ENCODE peak calls at places on chromosomes 2 and 18, in eight cellular contexts. W, Q, V, Z, E, H, L and T are unnamed samples.
A peak's percentile ranks its signal among the peaks of the same experiment; 100 is the strongest.

GRCh38 chr2:205161156-205161555 is 521.1 kb upstream of the NRP2 start:
- DNase-seq in H (no peak), V (no peak), E (no peak), Q (no peak), L (no peak), Z (no peak), W (no peak), T (no peak)

GRCh38 chr18:57806891-57807280 is 3.8 kb upstream of the ATP8B1 start:
- DNase-seq in V (peak; percentile 29), Z (no peak), E (peak; percentile 63), H (no peak), L (no peak), W (no peak), Q (no peak), T (no peak)

GRCh38 chr2:9690252-9690651 is 59.5 kb upstream of the YWHAQ start:
- DNase-seq in H (no peak), E (no peak), V (peak; percentile 55), Q (no peak), Z (no peak), L (no peak), W (no peak), T (no peak)

GRCh38 chr2:146579154-146579930 is 1265.5 kb upstream of the ACVR2A start:
- DNase-seq in V (no peak), Q (no peak), W (no peak), E (peak; percentile 42), Z (no peak), L (no peak), H (no peak), T (no peak)

GRCh38 chr2:173773076-173773475 is 192.1 kb downstream of the SP3 start:
- DNase-seq in L (no peak), V (no peak), Z (no peak), W (no peak), Q (no peak), H (no peak), E (no peak), T (no peak)

GRCh38 chr2:60706021-60706420 is 50.0 kb upstream of the PAPOLG start:
- DNase-seq in Z (no peak), L (no peak), V (no peak), H (no peak), W (no peak), E (no peak), Q (no peak), T (no peak)

GRCh38 chr2:43623052-43623451 is 14.0 kb upstream of the PLEKHH2 start:
- DNase-seq in H (peak; percentile 85), Z (no peak), E (no peak), Q (peak; percentile 56), W (peak; percentile 14), V (no peak), L (no peak), T (no peak)

GRCh38 chr2:135190799-135191198 is 138.7 kb downstream of the RAB3GAP1 start:
- DNase-seq in W (no peak), E (no peak), V (no peak), Q (no peak), H (no peak), L (no peak), Z (no peak), T (no peak)

GRCh38 chr2:179991344-179991743 is 15.8 kb downstream of the CWC22 start:
- DNase-seq in W (no peak), H (no peak), Q (no peak), Z (no peak), E (no peak), V (no peak), L (no peak), T (no peak)

GRCh38 chr2:202102425-202103005 is 29.5 kb downstream of the KIAA2012 start:
- DNase-seq in Z (no peak), L (no peak), E (no peak), H (no peak), W (no peak), V (no peak), Q (no peak), T (no peak)

GRCh38 chr2:17672583-17673317 is 80.9 kb downstream of the SMC6 start:
- DNase-seq in L (no peak), Z (no peak), W (no peak), H (no peak), E (peak; percentile 20), V (no peak), Q (no peak), T (no peak)

GRCh38 chr2:37414470-37414949 is 70.1 kb downstream of the QPCT start:
- DNase-seq in Z (peak; percentile 27), V (no peak), L (no peak), W (no peak), H (peak; percentile 74), Q (no peak), E (peak; percentile 68), T (no peak)

GRCh38 chr2:173151671-173152398 is 76.2 kb downstream of the MAP3K20 start:
- DNase-seq in V (no peak), L (no peak), W (no peak), E (peak; percentile 38), Z (no peak), Q (no peak), H (no peak), T (no peak)

GRCh38 chr18:29560270-29560669 is 1383.3 kb upstream of the CDH2 start:
- DNase-seq in W (no peak), L (no peak), V (no peak), H (no peak), Z (no peak), E (no peak), Q (no peak), T (no peak)

GRCh38 chr2:747774-748351 is 70.7 kb upstream of the TMEM18 start:
- DNase-seq in Q (no peak), Z (no peak), V (no peak), W (no peak), H (no peak), E (no peak), L (no peak), T (no peak)

GRCh38 chr2:107633580-107634147 is 193.0 kb upstream of the RGPD4 start:
- DNase-seq in H (no peak), W (no peak), L (no peak), V (no peak), E (peak; percentile 42), Q (no peak), Z (peak; percentile 34), T (no peak)

GRCh38 chr2:96144481-96145027 is 686 bp downstream of the DUSP2 start:
- DNase-seq in V (no peak), L (no peak), W (peak; percentile 52), H (peak; percentile 66), Q (peak; percentile 18), Z (no peak), E (no peak), T (no peak)

GRCh38 chr2:96142217-96143113 is 2.8 kb downstream of the DUSP2 start:
- DNase-seq in E (no peak), H (peak; percentile 33), L (no peak), W (peak; percentile 33), Z (peak; percentile 79), Q (peak; percentile 12), V (no peak), T (no peak)

GRCh38 chr2:96145028-96145939 is at the start of gene DUSP2:
- DNase-seq in Z (no peak), H (peak; percentile 83), E (peak; percentile 41), L (peak; percentile 90), Q (peak; percentile 46), W (peak; percentile 87), V (peak; percentile 30), T (peak; percentile 82)

GRCh38 chr2:96143231-96143847 is 1.9 kb downstream of the DUSP2 start:
- DNase-seq in H (peak; percentile 56), W (no peak), Q (no peak), E (no peak), V (no peak), L (no peak), Z (no peak), T (no peak)

GRCh38 chr2:96143848-96144480 is 1.3 kb downstream of the DUSP2 start:
- DNase-seq in H (peak; percentile 59), Z (no peak), V (no peak), L (no peak), E (peak; percentile 19), Q (peak; percentile 7), W (peak; percentile 36), T (peak; percentile 48)
- TF ChIP-seq CTCF in H (no peak), Z (no peak), V (no peak), L (no peak), E (no peak), Q (no peak), W (peak; percentile 5), T (no peak)

DNA sequence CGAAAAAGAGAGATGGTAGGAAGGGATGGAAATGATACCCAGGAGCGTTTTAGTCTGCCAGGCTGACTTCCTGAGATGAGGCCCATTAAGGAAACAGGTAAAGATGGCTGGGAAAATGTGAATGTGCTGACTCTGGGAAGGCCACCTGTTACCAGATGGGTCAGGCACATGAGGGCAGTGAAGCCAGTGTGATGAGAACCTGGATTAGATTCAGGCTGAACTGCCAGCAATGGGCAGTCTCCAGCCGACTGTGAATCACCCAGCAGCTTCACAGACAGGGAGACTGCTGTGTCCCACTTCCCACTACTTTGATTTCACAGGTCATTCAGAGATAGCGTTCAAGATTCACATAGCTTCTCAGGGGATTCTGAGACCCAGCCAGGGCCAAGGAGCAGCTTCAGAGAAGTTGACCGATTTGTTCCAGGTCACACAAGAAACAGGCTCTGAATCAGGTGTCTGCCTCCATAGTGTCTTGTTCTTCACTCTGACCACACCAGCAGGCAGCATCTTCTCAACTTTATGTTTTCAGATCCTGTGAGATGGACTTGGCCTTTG is 26.4 kb downstream of the CAPN13 start:
- DNase-seq in H (no peak), Q (no peak), V (no peak), L (no peak), W (no peak), Z (no peak), E (no peak), T (peak; percentile 17)
- TF ChIP-seq EP300 in H (no peak), Q (no peak), V (no peak), L (no peak), W (no peak), Z (no peak), E (no peak), T (no peak)

GRCh38 chr2:168949324-168949723 is 48.2 kb downstream of the G6PC2 start:
- DNase-seq in H (no peak), L (no peak), E (no peak), Z (no peak), Q (no peak), V (no peak), W (no peak), T (no peak)

GRCh38 chr2:168951871-168952270 is 50.8 kb downstream of the G6PC2 start:
- DNase-seq in H (no peak), Q (no peak), Z (no peak), L (no peak), E (no peak), W (no peak), V (no peak), T (no peak)

GRCh38 chr2:168945508-168945907 is 44.4 kb downstream of the G6PC2 start:
- DNase-seq in H (no peak), Q (no peak), W (no peak), V (no peak), Z (no peak), L (no peak), E (no peak), T (no peak)

GRCh38 chr2:168952424-168952823 is 51.3 kb downstream of the G6PC2 start:
- DNase-seq in Q (no peak), L (no peak), W (no peak), H (no peak), Z (no peak), E (no peak), V (no peak), T (no peak)

GRCh38 chr2:168948621-168949212 is 47.6 kb downstream of the G6PC2 start:
- DNase-seq in E (peak; percentile 32), H (no peak), L (no peak), V (no peak), W (no peak), Q (no peak), Z (peak; percentile 59), T (no peak)
- TF ChIP-seq CTCF in E (peak; percentile 56), H (no peak), L (peak; percentile 36), V (no peak), W (peak; percentile 50), Q (no peak), Z (peak; percentile 54), T (peak; percentile 17)

GRCh38 chr18:72541871-72542690 is 2.1 kb downstream of the CBLN2 start:
- DNase-seq in W (no peak), H (no peak), V (no peak), Q (no peak), E (no peak), Z (no peak), L (no peak), T (no peak)
- TF ChIP-seq EP300 in W (no peak), H (no peak), V (no peak), Q (no peak), E (no peak), Z (no peak), L (no peak), T (no peak)